ENCODE peak calls at places on chromosomes 7 and 10, in eight cellular contexts. H, J, K, B, F, Y, E and S are unnamed samples.

GRCh38 chr7:69067397-69067796 is 530.9 kb upstream of the AUTS2 start:
- DNase-seq in F (no peak), Y (no peak), H (no peak), E (peak), B (no peak), J (no peak), K (peak), S (no peak)

GRCh38 chr7:29921404-29922010 is 68.1 kb downstream of the SCRN1 start:
- DNase-seq in F (peak), E (peak), J (peak), Y (peak), H (peak), K (peak), B (peak), S (peak)

GRCh38 chr10:44386546-44387052 is 1.7 kb upstream of the CXCL12 start:
- DNase-seq in H (peak), J (peak), E (peak), K (peak), F (no peak), Y (peak), B (peak), S (peak)

GRCh38 chr10:69961864-69962745 is 90.5 kb upstream of the MACROH2A2 start:
- DNase-seq in J (no peak), E (no peak), F (no peak), K (no peak), Y (no peak), H (no peak), B (no peak), S (no peak)

GRCh38 chr10:30542001-30542861 is 87.3 kb downstream of the LYZL2 start:
- DNase-seq in H (no peak), K (no peak), E (no peak), Y (no peak), J (peak), F (no peak), B (no peak), S (no peak)

GRCh38 chr7:112204776-112205347 is 1.3 kb downstream of the DOCK4 start:
- DNase-seq in B (no peak), H (peak), Y (no peak), K (no peak), F (no peak), E (peak), J (no peak), S (no peak)

GRCh38 chr10:125084191-125085186 is 75.9 kb downstream of the CTBP2 start:
- DNase-seq in B (no peak), K (no peak), F (no peak), J (no peak), Y (no peak), H (no peak), E (no peak), S (no peak)

GRCh38 chr7:18895456-18895855 is 222.0 kb downstream of the TWIST1 start:
- DNase-seq in B (no peak), F (no peak), Y (no peak), K (no peak), H (no peak), J (no peak), E (no peak), S (no peak)

GRCh38 chr10:97755718-97756117 is 16.1 kb downstream of the SFRP5 start:
- DNase-seq in F (no peak), E (no peak), H (no peak), B (no peak), Y (no peak), J (no peak), K (no peak), S (no peak)

GRCh38 chr7:81484266-81484665 is 285.6 kb downstream of the HGF start:
- DNase-seq in E (no peak), Y (no peak), B (peak), K (no peak), F (no peak), J (no peak), H (no peak), S (no peak)

GRCh38 chr10:69856601-69857166 is 55.0 kb downstream of the COL13A1 start:
- DNase-seq in Y (no peak), F (no peak), E (no peak), K (no peak), H (no peak), J (no peak), B (no peak), S (no peak)

GRCh38 chr7:148611692-148612091 is 21.1 kb downstream of the C7orf33 start:
- DNase-seq in K (no peak), E (no peak), Y (no peak), H (no peak), B (no peak), J (no peak), F (no peak), S (no peak)

GRCh38 chr10:102280397-102281015 is 35.2 kb downstream of the GBF1 start:
- DNase-seq in B (peak), Y (no peak), F (peak), H (no peak), E (no peak), J (no peak), K (no peak), S (no peak)

GRCh38 chr7:157437519-157438061 is 100.8 kb downstream of the DNAJB6 start:
- DNase-seq in H (no peak), J (no peak), B (no peak), Y (no peak), F (no peak), E (no peak), K (no peak), S (no peak)

GRCh38 chr7:100211342-100211780 is 8.4 kb upstream of the PVRIG start:
- DNase-seq in Y (peak), F (no peak), E (peak), H (peak), J (no peak), B (no peak), K (peak), S (no peak)

GRCh38 chr10:131702521-131703356 is 198.1 kb upstream of the PPP2R2D start:
- DNase-seq in K (no peak), B (no peak), J (no peak), H (no peak), F (no peak), E (no peak), Y (no peak), S (no peak)

GRCh38 chr7:51062222-51062987 is 254.2 kb downstream of the COBL start:
- DNase-seq in F (peak), K (no peak), H (no peak), B (no peak), E (no peak), Y (no peak), J (no peak), S (no peak)

GRCh38 chr10:49613160-49613881 is 516 bp upstream of the CHAT start:
- DNase-seq in F (no peak), K (no peak), H (no peak), E (no peak), J (no peak), B (no peak), Y (no peak), S (no peak)

GRCh38 chr10:114970515-114970914 is 32.5 kb downstream of the TRUB1 start:
- DNase-seq in K (no peak), F (no peak), Y (no peak), H (peak), E (peak), B (no peak), J (no peak), S (no peak)

GRCh38 chr10:21208666-21209316 is 311.7 kb upstream of the NEBL start:
- DNase-seq in B (no peak), E (no peak), F (no peak), H (no peak), Y (no peak), J (no peak), K (no peak), S (no peak)

GRCh38 chr10:14486777-14487510 is 156.2 kb upstream of the FRMD4A start:
- DNase-seq in B (peak), F (peak), K (no peak), H (no peak), Y (no peak), E (no peak), J (no peak), S (no peak)

GRCh38 chr10:94012834-94013830 is 19.4 kb downstream of the PLCE1 start:
- DNase-seq in K (no peak), B (no peak), F (no peak), J (no peak), Y (no peak), E (no peak), H (no peak), S (no peak)

GRCh38 chr10:119667562-119668328 is 16.6 kb downstream of the BAG3 start:
- DNase-seq in F (no peak), H (no peak), B (no peak), J (no peak), E (no peak), K (no peak), Y (no peak), S (no peak)

GRCh38 chr10:30784521-30784895 is 155.0 kb upstream of the LYZL2 start:
- DNase-seq in J (peak), F (no peak), H (peak), Y (no peak), K (no peak), E (no peak), B (peak), S (no peak)

GRCh38 chr10:88979153-88979562 is 11.4 kb upstream of the FAS start:
- DNase-seq in Y (no peak), B (peak), E (no peak), F (no peak), J (no peak), K (no peak), H (no peak), S (peak)

GRCh38 chr7:140732436-140732835 is 35.9 kb downstream of the NDUFB2 start:
- DNase-seq in E (no peak), B (no peak), J (no peak), H (no peak), F (no peak), Y (no peak), K (no peak), S (no peak)

GRCh38 chr10:119424591-119424975 is 117.9 kb downstream of the RGS10 start:
- DNase-seq in Y (no peak), E (no peak), J (no peak), B (no peak), H (no peak), F (no peak), K (no peak), S (no peak)